ENCODE peak calls at places on chromosomes 13 and 19, in six cellular contexts. One of them, this sample, is unnamed.

GRCh38 chr13:28819046-28819747 is 942 bp upstream of the MTUS2 start:
- DNase-seq in GM12892: no peak
- DNase-seq in EL: peak
- DNase-seq in aorta: no peak
- DNase-seq in cerebellar cortex: peak
- DNase-seq in epithelial cell of prostate: no peak
- DNase-seq in this sample: peak

GRCh38 chr13:47794963-47795362 is 206.1 kb downstream of the SUCLA2 start:
- DNase-seq in GM12892: peak
- DNase-seq in EL: peak
- DNase-seq in aorta: no peak
- DNase-seq in cerebellar cortex: no peak
- DNase-seq in epithelial cell of prostate: no peak
- DNase-seq in this sample: no peak

GRCh38 chr19:1354496-1355257 is 29.0 kb upstream of the NDUFS7 start:
- DNase-seq in GM12892: peak
- DNase-seq in EL: peak
- DNase-seq in aorta: peak
- DNase-seq in cerebellar cortex: peak
- DNase-seq in epithelial cell of prostate: peak
- DNase-seq in this sample: peak

GRCh38 chr19:1425102-1425842 is 12.9 kb upstream of the RPS15 start:
- DNase-seq in GM12892: no peak
- DNase-seq in EL: no peak
- DNase-seq in aorta: no peak
- DNase-seq in cerebellar cortex: no peak
- DNase-seq in epithelial cell of prostate: peak
- DNase-seq in this sample: no peak

GRCh38 chr19:44576843-44577565 is 36.4 kb upstream of the IGSF23 start:
- DNase-seq in GM12892: no peak
- DNase-seq in EL: peak
- DNase-seq in aorta: no peak
- DNase-seq in cerebellar cortex: peak
- DNase-seq in epithelial cell of prostate: no peak
- DNase-seq in this sample: no peak

GRCh38 chr19:30060872-30061556 is 119.0 kb downstream of the URI1 start:
- DNase-seq in GM12892: no peak
- DNase-seq in EL: no peak
- DNase-seq in aorta: no peak
- DNase-seq in cerebellar cortex: no peak
- DNase-seq in epithelial cell of prostate: no peak
- DNase-seq in this sample: no peak

GRCh38 chr13:114296902-114297301 is 15.5 kb downstream of the UPF3A start:
- DNase-seq in GM12892: no peak
- DNase-seq in EL: no peak
- DNase-seq in aorta: no peak
- DNase-seq in cerebellar cortex: no peak
- DNase-seq in epithelial cell of prostate: no peak
- DNase-seq in this sample: no peak

GRCh38 chr13:110415669-110416068 is 108.6 kb downstream of the COL4A2 start:
- DNase-seq in GM12892: no peak
- DNase-seq in EL: no peak
- DNase-seq in aorta: no peak
- DNase-seq in cerebellar cortex: no peak
- DNase-seq in epithelial cell of prostate: peak
- DNase-seq in this sample: no peak

GRCh38 chr13:52665325-52665724 is 12.7 kb downstream of the SUGT1 start:
- DNase-seq in GM12892: no peak
- DNase-seq in EL: peak
- DNase-seq in aorta: no peak
- DNase-seq in cerebellar cortex: peak
- DNase-seq in epithelial cell of prostate: no peak
- DNase-seq in this sample: peak

GRCh38 chr19:2043269-2043641 is 7.8 kb downstream of the MKNK2 start:
- DNase-seq in GM12892: no peak
- DNase-seq in EL: no peak
- DNase-seq in aorta: peak
- DNase-seq in cerebellar cortex: no peak
- DNase-seq in epithelial cell of prostate: no peak
- DNase-seq in this sample: no peak

GRCh38 chr19:49749055-49749716 is 13.9 kb downstream of the TSKS start:
- DNase-seq in GM12892: no peak
- DNase-seq in EL: peak
- DNase-seq in aorta: no peak
- DNase-seq in cerebellar cortex: peak
- DNase-seq in epithelial cell of prostate: no peak
- DNase-seq in this sample: peak

GRCh38 chr19:30606114-30607050 is 234.2 kb downstream of the ZNF536 start:
- DNase-seq in GM12892: no peak
- DNase-seq in EL: no peak
- DNase-seq in aorta: no peak
- DNase-seq in cerebellar cortex: no peak
- DNase-seq in epithelial cell of prostate: no peak
- DNase-seq in this sample: no peak

GRCh38 chr19:12112238-12112637 is 27.9 kb downstream of the ZNF20 start:
- DNase-seq in GM12892: no peak
- DNase-seq in EL: peak
- DNase-seq in aorta: no peak
- DNase-seq in cerebellar cortex: no peak
- DNase-seq in epithelial cell of prostate: no peak
- DNase-seq in this sample: no peak

GRCh38 chr19:5268801-5269200 is 71.8 kb downstream of the PTPRS start:
- DNase-seq in GM12892: no peak
- DNase-seq in EL: no peak
- DNase-seq in aorta: no peak
- DNase-seq in cerebellar cortex: no peak
- DNase-seq in epithelial cell of prostate: no peak
- DNase-seq in this sample: no peak

GRCh38 chr19:16588089-16588823 is 16.0 kb upstream of the SLC35E1 start:
- DNase-seq in GM12892: peak
- DNase-seq in EL: no peak
- DNase-seq in aorta: no peak
- DNase-seq in cerebellar cortex: peak
- DNase-seq in epithelial cell of prostate: no peak
- DNase-seq in this sample: peak

GRCh38 chr13:43023244-43023931 is at the start of gene DNAJC15:
- DNase-seq in GM12892: peak
- DNase-seq in EL: peak
- DNase-seq in aorta: peak
- DNase-seq in cerebellar cortex: peak
- DNase-seq in epithelial cell of prostate: no peak
- DNase-seq in this sample: peak

GRCh38 chr19:11446652-11447301 is 11.3 kb downstream of the PRKCSH start:
- DNase-seq in GM12892: peak
- DNase-seq in EL: peak
- DNase-seq in aorta: peak
- DNase-seq in cerebellar cortex: peak
- DNase-seq in epithelial cell of prostate: no peak
- DNase-seq in this sample: peak

GRCh38 chr19:38434549-38435051 is 1.1 kb downstream of the RYR1 start:
- DNase-seq in GM12892: no peak
- DNase-seq in EL: no peak
- DNase-seq in aorta: no peak
- DNase-seq in cerebellar cortex: no peak
- DNase-seq in epithelial cell of prostate: no peak
- DNase-seq in this sample: no peak

GRCh38 chr13:110642291-110642981 is 27.1 kb downstream of the NAXD start:
- DNase-seq in GM12892: no peak
- DNase-seq in EL: no peak
- DNase-seq in aorta: no peak
- DNase-seq in cerebellar cortex: no peak
- DNase-seq in epithelial cell of prostate: no peak
- DNase-seq in this sample: no peak

GRCh38 chr19:52735734-52736133 is 890 bp upstream of the ZNF611 start:
- DNase-seq in GM12892: no peak
- DNase-seq in EL: peak
- DNase-seq in aorta: peak
- DNase-seq in cerebellar cortex: peak
- DNase-seq in epithelial cell of prostate: no peak
- DNase-seq in this sample: peak

GRCh38 chr19:45713141-45713540 is 17.6 kb downstream of the FBXO46 start:
- DNase-seq in GM12892: no peak
- DNase-seq in EL: no peak
- DNase-seq in aorta: no peak
- DNase-seq in cerebellar cortex: no peak
- DNase-seq in epithelial cell of prostate: no peak
- DNase-seq in this sample: no peak

GRCh38 chr13:103607995-103608394 is 541.8 kb upstream of the SLC10A2 start:
- DNase-seq in GM12892: no peak
- DNase-seq in EL: no peak
- DNase-seq in aorta: no peak
- DNase-seq in cerebellar cortex: no peak
- DNase-seq in epithelial cell of prostate: no peak
- DNase-seq in this sample: no peak

GRCh38 chr13:31204592-31204991 is 4.8 kb downstream of the B3GLCT start:
- DNase-seq in GM12892: no peak
- DNase-seq in EL: peak
- DNase-seq in aorta: no peak
- DNase-seq in cerebellar cortex: no peak
- DNase-seq in epithelial cell of prostate: no peak
- DNase-seq in this sample: no peak

This sample was measured in G401.